ENCODE peak calls at places on chromosomes 13 and 19, in four cellular contexts. B is fibroblast of lung, Q is lower lobe of right lung, D is upper lobe of left lung. K is an unnamed sample.

GRCh38 chr19:42226886-42227285 is 6.8 kb downstream of the ZNF526 start:
- DNase-seq in Q (no peak), D (no peak), B (no peak), K (no peak)

GRCh38 chr13:50990540-50991506 is 81.2 kb downstream of the RNASEH2B start:
- DNase-seq in B (peak), Q (no peak), D (no peak), K (peak)

GRCh38 chr13:24228852-24229458 is 68.4 kb downstream of the SPATA13 start:
- DNase-seq in B (peak), Q (no peak), D (no peak), K (peak)

GRCh38 chr13:79212064-79212619 is 193.9 kb downstream of the RBM26 start:
- DNase-seq in D (no peak), Q (no peak), B (no peak), K (no peak)

GRCh38 chr13:113009743-113010509 is 40.9 kb downstream of the MCF2L start:
- DNase-seq in D (peak), Q (no peak), B (no peak), K (no peak)

GRCh38 chr19:44671400-44671799 is at the start of gene CEACAM19:
- DNase-seq in Q (no peak), D (no peak), B (no peak), K (no peak)

GRCh38 chr19:50377051-50377441 is 789 bp downstream of the NR1H2 start:
- DNase-seq in B (no peak), D (peak), Q (no peak), K (no peak)

GRCh38 chr13:104473936-104474335 is 1407.7 kb upstream of the SLC10A2 start:
- DNase-seq in D (no peak), Q (no peak), B (peak), K (no peak)

GRCh38 chr19:34837262-34837661 is 64.2 kb upstream of the ZNF599 start:
- DNase-seq in D (no peak), B (no peak), Q (no peak), K (no peak)

GRCh38 chr13:26980099-26981031 is 191.2 kb downstream of the USP12 start:
- DNase-seq in B (no peak), D (no peak), Q (no peak), K (no peak)

GRCh38 chr19:53079313-53079924 is 23.8 kb downstream of the ZNF160 start:
- DNase-seq in B (no peak), Q (no peak), D (no peak), K (no peak)

GRCh38 chr19:38401148-38401547 is 1.7 kb upstream of the FAM98C start:
- DNase-seq in Q (no peak), B (peak), D (no peak), K (no peak)

GRCh38 chr13:31773538-31773937 is 34.2 kb downstream of the RXFP2 start:
- DNase-seq in B (peak), Q (no peak), D (no peak), K (peak)

GRCh38 chr13:46403851-46404731 is 17.0 kb upstream of the RUBCNL start:
- DNase-seq in B (no peak), D (no peak), Q (peak), K (no peak)

GRCh38 chr19:16383584-16384161 is 59.0 kb downstream of the KLF2 start:
- DNase-seq in B (no peak), D (no peak), Q (no peak), K (no peak)

GRCh38 chr19:33304760-33305647 is 2.7 kb upstream of the CEBPA start:
- DNase-seq in Q (peak), D (no peak), B (no peak), K (no peak)

GRCh38 chr19:49639401-49640112 is 386 bp downstream of the RRAS start:
- DNase-seq in B (no peak), Q (no peak), D (no peak), K (no peak)

GRCh38 chr19:38506375-38506722 is 72.9 kb downstream of the RYR1 start:
- DNase-seq in D (no peak), B (no peak), Q (no peak), K (no peak)

GRCh38 chr19:16882146-16882545 is 6.7 kb upstream of the F2RL3 start:
- DNase-seq in D (no peak), Q (no peak), B (no peak), K (no peak)

GRCh38 chr19:9720541-9720940 is 45.6 kb upstream of the ZNF562 start:
- DNase-seq in D (no peak), B (no peak), Q (no peak), K (no peak)

GRCh38 chr13:45367358-45367757 is 26.4 kb upstream of the TPT1 start:
- DNase-seq in Q (peak), B (peak), D (no peak), K (peak)

GRCh38 chr19:30074096-30074495 is 132.1 kb downstream of the URI1 start:
- DNase-seq in B (no peak), Q (no peak), D (no peak), K (no peak)

GRCh38 chr19:1259206-1259872 is 9.8 kb upstream of the CIRBP start:
- DNase-seq in Q (peak), D (peak), B (peak), K (peak)

GRCh38 chr19:1258707-1259205 is 10.4 kb downstream of the MIDN start:
- DNase-seq in Q (no peak), D (peak), B (no peak), K (peak)

GRCh38 chr19:1260749-1261511 is 8.2 kb upstream of the CIRBP start:
- DNase-seq in Q (peak), B (peak), D (peak), K (peak)

GRCh38 chr19:1261512-1261862 is 7.6 kb upstream of the CIRBP start:
- DNase-seq in D (no peak), Q (peak), B (no peak), K (no peak)

GRCh38 chr19:1259873-1260748 is 9.0 kb upstream of the CIRBP start:
- DNase-seq in D (peak), B (no peak), Q (peak), K (no peak)
- H3K4me3 ChIP-seq in D (peak), B (peak), Q (peak), K (no peak)

DNA sequence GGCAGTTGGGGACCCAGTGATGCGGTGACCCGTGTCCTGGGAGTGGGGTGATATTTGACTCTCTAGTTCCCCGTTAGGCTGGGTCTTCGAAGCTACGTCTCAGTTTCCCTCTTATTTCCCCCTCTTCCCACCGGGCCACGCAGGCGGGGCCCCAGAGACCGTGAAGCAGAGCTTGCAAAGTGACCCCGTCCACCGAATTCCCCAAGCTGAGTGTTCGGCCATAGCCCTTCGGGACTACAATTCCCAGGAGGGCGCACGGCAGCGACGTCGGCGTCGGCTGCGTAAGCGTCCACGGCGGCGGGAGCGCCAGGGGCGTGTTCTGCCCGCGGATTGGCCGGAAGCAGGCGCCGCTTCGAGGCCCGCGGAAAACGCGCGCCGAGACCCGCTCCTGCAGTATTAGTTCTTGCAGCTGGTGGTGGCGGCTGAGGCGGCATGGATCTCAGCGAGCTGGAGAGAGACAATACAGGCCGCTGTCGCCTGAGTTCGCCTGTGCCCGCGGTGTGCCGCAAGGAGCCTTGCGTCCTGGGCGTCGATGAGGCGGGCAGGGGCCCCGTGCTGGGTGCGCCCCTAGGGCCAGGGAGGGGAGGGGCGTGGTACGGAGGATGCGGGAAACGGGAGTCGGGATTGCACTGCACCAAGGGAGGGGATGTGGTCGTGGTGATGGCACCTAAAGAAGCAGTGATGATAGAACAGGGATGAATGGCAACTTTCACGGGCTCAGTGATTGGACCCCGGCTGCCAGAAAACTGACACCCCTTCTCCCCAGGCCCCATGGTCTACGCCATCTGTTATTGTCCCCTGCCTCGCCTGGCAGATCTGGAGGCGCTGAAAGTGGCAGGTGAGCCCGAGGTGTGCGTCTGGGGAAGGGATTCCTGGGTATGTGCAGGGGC is at the start of gene RNASEH2A:
- DNase-seq in Q (peak), D (peak), B (peak), K (peak)
- TF ChIP-seq CTCF in Q (no peak), D (no peak), B (no peak), K (no peak)

GRCh38 chr19:56508282-56508778 is 675 bp downstream of the ZNF471 start:
- DNase-seq in B (no peak), D (no peak), Q (no peak), K (no peak)
- H3K4me3 ChIP-seq in B (peak), D (peak), Q (peak), K (peak)

GRCh38 chr13:41658057-41658642 is 200.8 kb downstream of the RGCC start:
- DNase-seq in Q (no peak), B (peak), D (no peak), K (peak)
- TF ChIP-seq CTCF in Q (no peak), B (no peak), D (no peak), K (no peak)

GRCh38 chr13:110475117-110475516 is 86.4 kb downstream of the RAB20 start:
- DNase-seq in D (no peak), Q (peak), B (no peak), K (no peak)
- H3K4me3 ChIP-seq in D (peak), Q (peak), B (no peak), K (no peak)

DNA sequence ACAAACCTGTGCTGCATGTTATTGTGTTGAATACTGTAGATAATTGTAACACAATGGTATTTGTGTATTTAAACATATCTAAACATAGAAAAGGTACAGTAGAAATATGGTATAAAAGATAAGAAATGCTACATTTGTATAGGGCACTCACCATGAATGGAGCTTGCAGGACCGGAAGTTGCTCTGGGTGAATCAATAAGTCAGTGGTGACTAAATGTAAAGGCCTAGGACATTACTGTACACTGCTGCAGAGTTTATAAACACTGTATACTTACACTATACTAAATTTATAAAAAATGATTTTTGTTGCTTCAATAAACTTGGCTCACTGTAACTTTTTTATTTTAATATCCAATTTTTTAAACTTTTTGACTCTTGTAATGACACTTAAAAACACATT is 34.4 kb downstream of the LMO7 start:
- DNase-seq in Q (no peak), B (peak), D (no peak), K (no peak)
- TF ChIP-seq CTCF in Q (no peak), B (no peak), D (no peak), K (no peak)

DNA sequence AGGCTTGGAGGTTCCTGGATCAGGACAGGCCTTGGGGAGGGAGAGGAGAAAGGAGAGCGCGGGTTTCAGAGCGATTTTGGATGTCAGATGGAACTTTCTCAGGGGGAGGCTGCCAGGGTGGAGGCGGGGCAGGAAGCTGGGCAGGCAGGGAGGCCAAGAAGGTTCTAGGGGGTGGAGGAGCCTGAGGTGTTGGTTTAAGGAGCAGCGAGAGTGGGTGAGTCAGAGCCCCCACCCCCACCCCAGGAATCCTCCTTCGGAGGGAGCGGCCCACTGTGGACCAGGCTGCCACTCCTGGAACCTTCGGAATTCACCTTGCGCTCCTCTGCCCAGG is 15.9 kb upstream of the NOP53 start:
- DNase-seq in D (peak), Q (peak), B (peak), K (peak)
- H3K4me3 ChIP-seq in D (peak), Q (peak), B (peak), K (peak)

GRCh38 chr19:3224346-3225325 is at the start of gene CELF5:
- DNase-seq in B (no peak), D (peak), Q (no peak), K (no peak)
- TF ChIP-seq CTCF in B (no peak), D (peak), Q (peak), K (peak)

DNA sequence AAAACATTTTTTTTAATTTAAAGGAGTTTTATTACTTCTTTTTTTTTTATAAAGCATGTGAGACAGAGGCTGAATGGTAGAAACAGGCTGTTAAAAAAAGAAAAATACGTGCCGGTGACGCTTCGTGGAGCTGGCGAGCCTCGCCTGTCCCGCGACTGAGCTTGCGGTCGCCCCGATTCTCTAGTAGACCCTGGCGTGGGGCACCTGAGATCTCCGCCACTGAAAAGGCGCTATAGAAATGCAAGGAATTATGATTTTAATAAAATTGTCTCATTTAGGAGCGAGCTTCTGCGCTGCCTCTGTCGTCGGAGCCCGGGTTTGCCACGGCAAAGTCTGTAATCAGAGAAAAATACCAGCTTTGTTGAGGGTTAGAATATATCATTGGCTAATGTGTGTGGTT is 18.4 kb downstream of the NFIX start:
- DNase-seq in B (peak), Q (no peak), D (no peak), K (peak)
- H3K4me3 ChIP-seq in B (peak), Q (peak), D (peak), K (peak)

DNA sequence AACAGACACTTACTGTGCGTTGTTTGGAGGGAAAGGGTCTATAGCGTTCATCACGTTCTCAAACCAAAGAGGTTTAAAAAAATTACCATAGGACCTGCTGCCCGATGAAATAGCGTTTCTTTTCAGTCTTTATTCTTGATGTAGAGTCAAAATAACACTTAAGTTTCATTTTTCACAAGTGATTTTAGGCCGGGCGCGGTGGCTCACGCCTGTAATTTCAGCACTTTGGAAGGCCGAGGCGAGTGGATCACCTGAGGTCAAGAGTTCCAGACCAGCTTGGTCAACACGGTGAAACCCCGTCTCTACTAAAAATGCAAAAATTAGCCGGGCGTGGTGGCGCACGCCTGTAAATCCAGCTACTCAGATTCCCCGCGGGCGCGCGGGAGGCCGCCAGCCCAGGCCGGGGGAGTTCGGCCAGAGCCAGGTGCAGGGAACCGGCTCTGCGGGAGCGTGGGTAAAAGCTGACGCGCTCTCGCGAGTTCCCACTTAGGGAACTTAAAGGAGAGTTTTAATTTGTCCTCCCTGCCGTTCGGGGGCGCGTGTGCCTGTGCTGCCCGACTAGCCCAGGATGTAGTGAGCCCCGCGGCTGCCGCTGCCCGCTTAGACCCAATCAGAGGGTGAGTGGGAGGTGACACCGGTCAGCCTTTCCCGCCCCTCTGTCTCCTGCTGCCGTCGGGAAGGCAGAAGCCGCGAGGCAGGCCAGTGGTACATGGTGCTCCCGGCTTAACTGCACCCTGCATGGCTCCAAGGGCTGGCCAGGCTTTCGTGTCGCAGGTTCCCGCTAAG is 35.8 kb upstream of the NEK3 start:
- DNase-seq in B (peak), D (peak), Q (peak), K (peak)
- TF ChIP-seq CTCF in B (no peak), D (no peak), Q (peak), K (peak)